ENCODE peak calls at places on chromosome 16, in four cellular contexts. One of them, this sample, is unnamed.

GRCh38 chr16:67441289-67441753 is 10.4 kb downstream of the HSD11B2 start:
- DNase-seq in cardiac fibroblast: no peak
- DNase-seq in HFF-Myc: no peak
- DNase-seq in fibroblast of mammary gland: no peak
- DNase-seq in this sample: no peak

GRCh38 chr16:69771651-69771967 is 9.5 kb downstream of the WWP2 start:
- DNase-seq in cardiac fibroblast: no peak
- DNase-seq in HFF-Myc: no peak
- DNase-seq in fibroblast of mammary gland: no peak
- DNase-seq in this sample: no peak

GRCh38 chr16:46762583-46762982 is 14.4 kb upstream of the MYLK3 start:
- DNase-seq in cardiac fibroblast: no peak
- DNase-seq in HFF-Myc: no peak
- DNase-seq in fibroblast of mammary gland: no peak
- DNase-seq in this sample: no peak

GRCh38 chr16:59634951-59635350 is 900.8 kb upstream of the GOT2 start:
- DNase-seq in cardiac fibroblast: no peak
- DNase-seq in HFF-Myc: no peak
- DNase-seq in fibroblast of mammary gland: peak; percentile 38
- DNase-seq in this sample: no peak

GRCh38 chr16:57386381-57386951 is 14.2 kb downstream of the CX3CL1 start:
- DNase-seq in cardiac fibroblast: peak; percentile 89
- DNase-seq in HFF-Myc: no peak
- DNase-seq in fibroblast of mammary gland: peak; percentile 79
- DNase-seq in this sample: peak; percentile 63

GRCh38 chr16:17271687-17272086 is 199.1 kb downstream of the XYLT1 start:
- DNase-seq in cardiac fibroblast: peak; percentile 5
- DNase-seq in HFF-Myc: no peak
- DNase-seq in fibroblast of mammary gland: no peak
- DNase-seq in this sample: no peak

GRCh38 chr16:58114827-58115825 is 14.1 kb downstream of the CFAP20 start:
- DNase-seq in cardiac fibroblast: peak; percentile 52
- DNase-seq in HFF-Myc: no peak
- DNase-seq in fibroblast of mammary gland: no peak
- DNase-seq in this sample: no peak

GRCh38 chr16:57132470-57132869 is 40.1 kb downstream of the CPNE2 start:
- DNase-seq in cardiac fibroblast: no peak
- DNase-seq in HFF-Myc: no peak
- DNase-seq in fibroblast of mammary gland: no peak
- DNase-seq in this sample: no peak

GRCh38 chr16:79815049-79815448 is 214.5 kb upstream of the MAF start:
- DNase-seq in cardiac fibroblast: no peak
- DNase-seq in HFF-Myc: no peak
- DNase-seq in fibroblast of mammary gland: no peak
- DNase-seq in this sample: no peak

GRCh38 chr16:78183437-78183836 is 84.0 kb downstream of the WWOX start:
- DNase-seq in cardiac fibroblast: no peak
- DNase-seq in HFF-Myc: no peak
- DNase-seq in fibroblast of mammary gland: no peak
- DNase-seq in this sample: no peak

GRCh38 chr16:20307791-20308190 is 19.5 kb downstream of the GP2 start:
- DNase-seq in cardiac fibroblast: no peak
- DNase-seq in HFF-Myc: no peak
- DNase-seq in fibroblast of mammary gland: no peak
- DNase-seq in this sample: no peak

GRCh38 chr16:20310421-20311395 is 16.6 kb downstream of the GP2 start:
- DNase-seq in cardiac fibroblast: no peak
- DNase-seq in HFF-Myc: no peak
- DNase-seq in fibroblast of mammary gland: no peak
- DNase-seq in this sample: no peak

GRCh38 chr16:20309786-20310185 is 17.5 kb downstream of the GP2 start:
- DNase-seq in cardiac fibroblast: no peak
- DNase-seq in HFF-Myc: no peak
- DNase-seq in fibroblast of mammary gland: no peak
- DNase-seq in this sample: no peak

GRCh38 chr16:20308266-20308665 is 19.0 kb downstream of the GP2 start:
- DNase-seq in cardiac fibroblast: no peak
- DNase-seq in HFF-Myc: no peak
- DNase-seq in fibroblast of mammary gland: no peak
- DNase-seq in this sample: no peak

DNA sequence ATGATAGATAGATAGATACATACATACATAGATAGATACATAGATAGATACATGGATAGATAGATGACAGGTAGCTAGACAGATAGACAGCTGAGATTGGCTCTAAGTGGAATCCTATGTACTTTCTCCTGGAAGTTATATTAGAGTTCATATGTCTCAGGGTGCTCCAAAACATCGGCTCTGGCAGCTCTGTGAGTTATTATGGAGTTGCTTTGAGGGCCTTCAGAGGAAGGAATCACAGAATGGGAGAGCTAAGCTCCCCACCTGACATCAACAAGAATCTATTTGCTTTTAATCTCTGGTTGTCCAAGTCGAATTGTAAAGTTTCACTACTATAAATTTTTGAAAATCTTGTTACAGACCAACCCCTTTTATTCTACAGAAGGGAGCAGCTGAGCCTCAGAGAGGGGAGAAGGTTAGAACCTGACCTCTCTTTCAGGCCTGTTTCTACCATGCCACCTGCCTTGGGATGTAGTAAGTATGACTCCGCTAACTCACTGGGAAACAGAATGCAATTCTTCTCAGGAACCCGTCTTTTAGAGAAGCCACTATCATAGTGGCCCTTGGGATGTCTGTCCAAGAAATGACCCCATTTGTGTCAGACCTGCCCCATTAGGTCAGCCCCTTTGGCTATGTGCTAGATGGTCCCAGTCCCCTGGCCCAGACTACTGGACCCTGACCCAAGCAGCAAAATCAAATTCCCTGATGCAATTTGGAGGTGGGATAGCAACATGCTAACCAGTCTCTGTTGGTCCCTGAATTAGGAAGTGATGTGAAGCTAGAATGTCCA is 18.3 kb downstream of the GP2 start:
- DNase-seq in cardiac fibroblast: no peak
- DNase-seq in HFF-Myc: no peak
- DNase-seq in fibroblast of mammary gland: no peak
- DNase-seq in this sample: no peak
- TF ChIP-seq CTCF in cardiac fibroblast: no peak
- TF ChIP-seq CTCF in HFF-Myc: no peak
- TF ChIP-seq CTCF in fibroblast of mammary gland: no peak
- TF ChIP-seq CTCF in this sample: no peak

GRCh38 chr16:85333744-85334640 is 221.7 kb upstream of the CIBAR2 start:
- DNase-seq in cardiac fibroblast: no peak
- DNase-seq in HFF-Myc: no peak
- DNase-seq in fibroblast of mammary gland: no peak
- DNase-seq in this sample: no peak
- TF ChIP-seq CTCF in cardiac fibroblast: no peak
- TF ChIP-seq CTCF in HFF-Myc: no peak
- TF ChIP-seq CTCF in fibroblast of mammary gland: no peak
- TF ChIP-seq CTCF in this sample: no peak

DNA sequence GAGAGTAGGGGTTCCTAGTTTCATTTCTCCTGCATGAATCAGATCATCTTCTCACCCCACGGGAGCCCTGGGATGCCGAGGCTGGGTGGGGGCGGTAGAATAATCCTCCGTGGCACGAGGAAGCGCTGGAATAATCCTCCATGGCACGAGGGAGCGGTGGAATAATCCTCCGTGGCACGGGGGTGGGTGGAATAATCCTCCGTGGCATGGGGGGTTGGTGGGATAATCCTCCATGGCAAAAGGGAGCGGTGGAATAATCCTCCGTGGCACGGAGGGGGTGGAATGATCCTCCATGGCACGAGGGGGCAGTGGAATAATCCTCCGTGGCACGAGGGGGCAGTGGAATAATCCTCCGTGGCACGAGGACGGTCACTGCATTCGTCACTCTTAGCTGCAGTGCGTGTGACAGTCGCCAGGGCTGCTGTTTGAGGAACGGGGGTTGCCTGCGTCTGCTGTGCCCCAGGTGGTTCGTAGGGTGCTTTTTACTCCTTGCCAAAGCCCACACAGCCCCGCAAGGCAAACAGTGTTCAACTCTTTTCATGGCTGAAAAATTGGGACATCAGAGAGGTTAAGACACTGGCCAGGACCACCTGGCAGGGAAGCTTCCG is 152.5 kb downstream of the BANP start:
- DNase-seq in cardiac fibroblast: no peak
- DNase-seq in HFF-Myc: no peak
- DNase-seq in fibroblast of mammary gland: no peak
- DNase-seq in this sample: no peak
- TF ChIP-seq CTCF in cardiac fibroblast: no peak
- TF ChIP-seq CTCF in HFF-Myc: no peak
- TF ChIP-seq CTCF in fibroblast of mammary gland: no peak
- TF ChIP-seq CTCF in this sample: no peak

GRCh38 chr16:85428899-85429775 is 184.0 kb upstream of the GSE1 start:
- DNase-seq in cardiac fibroblast: no peak
- DNase-seq in HFF-Myc: no peak
- DNase-seq in fibroblast of mammary gland: no peak
- DNase-seq in this sample: no peak
- TF ChIP-seq CTCF in cardiac fibroblast: no peak
- TF ChIP-seq CTCF in HFF-Myc: no peak
- TF ChIP-seq CTCF in fibroblast of mammary gland: no peak
- TF ChIP-seq CTCF in this sample: no peak

GRCh38 chr16:18958621-18959578 is 24.8 kb upstream of the TMC7 start:
- DNase-seq in cardiac fibroblast: no peak
- DNase-seq in HFF-Myc: no peak
- DNase-seq in fibroblast of mammary gland: no peak
- DNase-seq in this sample: no peak
- TF ChIP-seq CTCF in cardiac fibroblast: no peak
- TF ChIP-seq CTCF in HFF-Myc: no peak
- TF ChIP-seq CTCF in fibroblast of mammary gland: no peak
- TF ChIP-seq CTCF in this sample: no peak

GRCh38 chr16:81645303-81645702 is 133.8 kb upstream of the PLCG2 start:
- DNase-seq in cardiac fibroblast: peak; percentile 94
- DNase-seq in HFF-Myc: no peak
- DNase-seq in fibroblast of mammary gland: peak; percentile 74
- DNase-seq in this sample: peak; percentile 88
- TF ChIP-seq CTCF in cardiac fibroblast: no peak
- TF ChIP-seq CTCF in HFF-Myc: no peak
- TF ChIP-seq CTCF in fibroblast of mammary gland: no peak
- TF ChIP-seq CTCF in this sample: no peak

GRCh38 chr16:50900391-50900942 is 158.6 kb downstream of the CYLD start:
- DNase-seq in cardiac fibroblast: no peak
- DNase-seq in HFF-Myc: no peak
- DNase-seq in fibroblast of mammary gland: no peak
- DNase-seq in this sample: no peak

GRCh38 chr16:50901062-50901461 is 159.2 kb downstream of the CYLD start:
- DNase-seq in cardiac fibroblast: no peak
- DNase-seq in HFF-Myc: no peak
- DNase-seq in fibroblast of mammary gland: no peak
- DNase-seq in this sample: no peak

DNA sequence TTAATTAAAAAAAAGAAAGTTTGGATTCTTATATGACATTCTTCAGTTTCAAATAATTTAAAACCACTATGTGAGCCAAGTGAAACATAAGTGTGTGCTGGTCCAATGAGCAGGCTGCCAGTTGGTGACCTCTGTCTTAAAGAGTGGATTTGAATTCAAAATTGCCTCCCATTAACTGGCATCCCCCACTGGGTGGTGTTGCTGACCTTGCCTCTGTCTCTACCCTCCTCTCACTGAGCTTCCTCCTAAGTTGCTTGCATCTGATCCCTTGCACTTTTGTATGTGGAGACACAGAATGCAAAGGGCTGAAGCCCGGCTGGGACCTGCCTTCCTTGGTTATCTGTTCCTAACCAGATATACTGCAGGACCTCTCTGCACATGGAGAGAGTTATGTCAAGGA is 160.6 kb downstream of the CYLD start:
- DNase-seq in cardiac fibroblast: no peak
- DNase-seq in HFF-Myc: no peak
- DNase-seq in fibroblast of mammary gland: no peak
- DNase-seq in this sample: no peak
- TF ChIP-seq CTCF in cardiac fibroblast: no peak
- TF ChIP-seq CTCF in HFF-Myc: no peak
- TF ChIP-seq CTCF in fibroblast of mammary gland: no peak
- TF ChIP-seq CTCF in this sample: no peak

GRCh38 chr16:7505495-7505894 is 172.8 kb downstream of the RBFOX1 start:
- DNase-seq in cardiac fibroblast: no peak
- DNase-seq in HFF-Myc: no peak
- DNase-seq in fibroblast of mammary gland: no peak
- DNase-seq in this sample: no peak
- TF ChIP-seq CTCF in cardiac fibroblast: no peak
- TF ChIP-seq CTCF in HFF-Myc: no peak
- TF ChIP-seq CTCF in fibroblast of mammary gland: no peak
- TF ChIP-seq CTCF in this sample: no peak

GRCh38 chr16:21597571-21598030 is 1.8 kb upstream of the METTL9 start:
- DNase-seq in cardiac fibroblast: no peak
- DNase-seq in HFF-Myc: no peak
- DNase-seq in fibroblast of mammary gland: no peak
- DNase-seq in this sample: no peak

GRCh38 chr16:21599994-21600773 is 807 bp downstream of the METTL9 start:
- DNase-seq in cardiac fibroblast: peak; percentile 41
- DNase-seq in HFF-Myc: no peak
- DNase-seq in fibroblast of mammary gland: peak; percentile 48
- DNase-seq in this sample: no peak

GRCh38 chr16:21598676-21599157 is 660 bp upstream of the METTL9 start:
- DNase-seq in cardiac fibroblast: no peak
- DNase-seq in HFF-Myc: no peak
- DNase-seq in fibroblast of mammary gland: no peak
- DNase-seq in this sample: no peak

GRCh38 chr16:21602785-21603184 is 3.4 kb downstream of the METTL9 start:
- DNase-seq in cardiac fibroblast: no peak
- DNase-seq in HFF-Myc: no peak
- DNase-seq in fibroblast of mammary gland: no peak
- DNase-seq in this sample: no peak

DNA sequence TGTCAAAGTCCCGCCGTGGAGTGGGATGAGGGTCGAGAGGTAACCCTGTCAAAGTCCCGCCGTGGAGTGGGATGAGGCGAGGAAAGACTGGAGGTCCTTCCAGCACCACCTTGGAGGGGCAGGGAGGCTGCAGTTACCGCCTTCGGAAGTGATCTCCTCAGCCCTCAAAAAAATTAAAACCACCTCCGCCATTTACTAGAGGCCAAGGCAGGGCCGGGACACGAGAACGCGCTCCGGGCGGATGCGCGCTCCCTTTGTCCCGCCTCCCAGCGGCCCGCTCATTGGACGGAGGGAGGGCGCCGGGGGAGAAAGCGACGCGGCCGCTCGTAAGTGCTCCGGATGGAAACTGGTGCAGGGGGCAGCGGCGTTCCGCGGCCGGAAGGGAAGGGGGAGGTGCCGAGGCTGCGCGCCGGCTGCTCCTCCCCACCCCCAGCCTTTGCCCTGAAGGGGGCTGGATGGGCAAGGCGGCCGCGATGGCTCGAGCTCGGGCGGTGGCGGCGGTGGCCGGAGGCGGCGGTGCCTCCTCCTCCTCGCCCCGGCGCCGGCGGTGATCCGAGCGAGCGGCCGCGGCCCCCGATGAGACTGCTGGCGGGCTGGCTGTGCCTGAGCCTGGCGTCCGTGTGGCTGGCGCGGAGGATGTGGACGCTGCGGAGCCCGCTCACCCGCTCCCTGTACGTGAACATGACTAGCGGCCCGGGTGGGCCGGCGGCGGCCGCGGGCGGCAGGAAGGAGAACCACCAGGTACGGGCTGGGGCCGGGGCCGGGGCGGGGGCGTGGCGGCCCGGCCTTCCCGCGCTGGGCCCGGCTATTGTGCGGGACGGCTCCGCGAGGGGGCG is at the start of gene METTL9:
- DNase-seq in cardiac fibroblast: peak; percentile 97
- DNase-seq in HFF-Myc: peak; percentile 76
- DNase-seq in fibroblast of mammary gland: peak; percentile 91
- DNase-seq in this sample: peak; percentile 83
- TF ChIP-seq CTCF in cardiac fibroblast: no peak
- TF ChIP-seq CTCF in HFF-Myc: no peak
- TF ChIP-seq CTCF in fibroblast of mammary gland: no peak
- TF ChIP-seq CTCF in this sample: no peak

GRCh38 chr16:15777533-15778203 is 79.2 kb downstream of the MYH11 start:
- DNase-seq in cardiac fibroblast: peak; percentile 73
- DNase-seq in HFF-Myc: peak; percentile 42
- DNase-seq in fibroblast of mammary gland: peak; percentile 32
- DNase-seq in this sample: peak; percentile 41
- TF ChIP-seq CTCF in cardiac fibroblast: peak; percentile 29
- TF ChIP-seq CTCF in HFF-Myc: peak; percentile 67
- TF ChIP-seq CTCF in fibroblast of mammary gland: peak; percentile 40
- TF ChIP-seq CTCF in this sample: peak; percentile 70

This sample was measured in astrocyte of the cerebellum.